ENCODE peak calls at places on chromosomes 2 and 18, in five cellular contexts. W is astrocyte, I is fibroblast of pulmonary artery, V is endothelial cell of umbilical vein, P is mammary epithelial cell. B is an unnamed sample.

GRCh38 chr2:206154197-206154596 is 5.0 kb downstream of the NDUFS1 start:
- DNase-seq in W (no peak), I (peak), V (no peak), P (no peak), B (peak)

GRCh38 chr2:33477473-33478468 is 1.3 kb downstream of the RASGRP3 start:
- DNase-seq in W (no peak), I (no peak), V (peak), P (no peak), B (no peak)

GRCh38 chr2:58448065-58448507 is 207.0 kb upstream of the FANCL start:
- DNase-seq in W (peak), I (peak), V (peak), P (peak), B (peak)

GRCh38 chr2:12819098-12819465 is 102.3 kb downstream of the TRIB2 start:
- DNase-seq in W (peak), I (peak), V (peak), P (peak), B (peak)

GRCh38 chr18:31070206-31070605 is 27.7 kb upstream of the DSC3 start:
- DNase-seq in W (peak), I (peak), V (no peak), P (peak), B (no peak)

GRCh38 chr2:207256476-207257207 is 90.9 kb upstream of the KLF7 start:
- DNase-seq in W (peak), I (peak), V (no peak), P (no peak), B (peak)

GRCh38 chr2:119240311-119241204 is 16.9 kb downstream of the STEAP3 start:
- DNase-seq in W (peak), I (peak), V (no peak), P (peak), B (peak)

GRCh38 chr2:216319771-216320170 is 52.5 kb downstream of the MARCHF4 start:
- DNase-seq in W (no peak), I (peak), V (no peak), P (no peak), B (peak)

GRCh38 chr18:25278415-25278814 is 73.6 kb downstream of the ZNF521 start:
- DNase-seq in W (no peak), I (no peak), V (peak), P (no peak), B (no peak)

GRCh38 chr2:128777091-128778045 is 458.7 kb upstream of the HS6ST1 start:
- DNase-seq in W (no peak), I (no peak), V (no peak), P (no peak), B (no peak)

GRCh38 chr2:127545189-127545588 is 9.7 kb downstream of the MYO7B start:
- DNase-seq in W (no peak), I (no peak), V (no peak), P (no peak), B (no peak)

GRCh38 chr2:27428213-27428977 is at the start of gene NRBP1:
- DNase-seq in W (peak), I (peak), V (peak), P (peak), B (peak)

GRCh38 chr2:48448274-48449061 is 81.5 kb upstream of the STON1 start:
- DNase-seq in W (peak), I (peak), V (no peak), P (peak), B (peak)

GRCh38 chr2:11753452-11753885 is 7.0 kb downstream of the LPIN1 start:
- DNase-seq in W (peak), I (no peak), V (peak), P (peak), B (no peak)

GRCh38 chr2:168320267-168320666 is 72.9 kb upstream of the STK39 start:
- DNase-seq in W (no peak), I (no peak), V (no peak), P (peak), B (no peak)

GRCh38 chr18:75088021-75088506 is 120.9 kb downstream of the PTGR3 start:
- DNase-seq in W (no peak), I (no peak), V (no peak), P (no peak), B (no peak)

GRCh38 chr2:23745726-23746105 is 181.2 kb downstream of the ATAD2B start:
- DNase-seq in W (peak), I (peak), V (peak), P (peak), B (peak)

GRCh38 chr2:43233218-43234212 is 7.1 kb upstream of the ZFP36L2 start:
- DNase-seq in W (no peak), I (no peak), V (no peak), P (no peak), B (no peak)

GRCh38 chr18:10301831-10302483 is 152.5 kb upstream of the APCDD1 start:
- DNase-seq in W (no peak), I (no peak), V (no peak), P (no peak), B (no peak)

GRCh38 chr2:85273732-85274731 is 53.8 kb downstream of the TGOLN2 start:
- DNase-seq in W (peak), I (peak), V (peak), P (peak), B (peak)

GRCh38 chr2:19020144-19021099 is 338.0 kb downstream of the OSR1 start:
- DNase-seq in W (no peak), I (no peak), V (no peak), P (no peak), B (no peak)

GRCh38 chr18:32956591-32957310 is 183.9 kb upstream of the KLHL14 start:
- DNase-seq in W (peak), I (peak), V (peak), P (peak), B (peak)

GRCh38 chr2:170571612-170572011 is 143.5 kb upstream of the SP5 start:
- DNase-seq in W (no peak), I (no peak), V (no peak), P (no peak), B (no peak)

GRCh38 chr18:44098551-44099098 is 582.1 kb upstream of the SETBP1 start:
- DNase-seq in W (peak), I (peak), V (peak), P (peak), B (peak)

GRCh38 chr2:83143946-83144345 is 1315.1 kb downstream of the SUCLG1 start:
- DNase-seq in W (no peak), I (no peak), V (no peak), P (no peak), B (no peak)

GRCh38 chr2:145845923-145846322 is 1326.0 kb upstream of the ZEB2 start:
- DNase-seq in W (no peak), I (no peak), V (no peak), P (no peak), B (no peak)

GRCh38 chr2:38930600-38930999 is 40.9 kb downstream of the ARHGEF33 start:
- DNase-seq in W (no peak), I (no peak), V (no peak), P (no peak), B (no peak)

GRCh38 chr18:46334200-46334553 is 230.0 kb downstream of the HAUS1 start:
- DNase-seq in W (no peak), I (no peak), V (no peak), P (no peak), B (no peak)
- H3K4me3 ChIP-seq in W (peak), I (peak), V (no peak), P (peak), B (peak)

DNA sequence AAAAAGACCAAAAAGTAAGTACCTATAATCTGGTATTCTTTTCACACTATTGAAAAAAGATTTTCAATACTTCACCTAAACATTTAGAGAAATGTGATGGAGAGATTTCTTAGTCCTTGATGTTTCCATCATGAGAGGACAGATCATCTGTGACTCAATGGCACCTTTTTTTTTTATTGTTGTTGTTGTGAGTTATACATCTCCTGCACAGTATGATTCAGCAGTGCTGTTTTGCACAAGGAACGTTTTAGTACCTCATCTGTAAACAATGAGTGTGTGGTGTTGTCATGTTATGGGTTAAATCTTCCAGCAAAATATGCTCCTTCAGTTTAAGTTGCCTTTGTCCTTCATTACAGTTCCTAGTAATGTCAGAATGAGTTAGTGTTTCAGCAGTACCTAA is 2.2 kb downstream of the KIAA1328 start:
- DNase-seq in W (no peak), I (no peak), V (peak), P (peak), B (no peak)
- H3K4me3 ChIP-seq in W (no peak), I (no peak), V (no peak), P (no peak), B (no peak)

GRCh38 chr2:231133365-231134114 is 8.7 kb upstream of the HTR2B start:
- DNase-seq in W (no peak), I (peak), V (no peak), P (no peak), B (peak)
- H3K4me3 ChIP-seq in W (no peak), I (no peak), V (no peak), P (no peak), B (no peak)

GRCh38 chr2:172083725-172084483 is 1.4 kb upstream of the DLX1 start:
- DNase-seq in W (no peak), I (no peak), V (peak), P (no peak), B (no peak)

GRCh38 chr2:172081248-172082022 is 3.9 kb upstream of the DLX1 start:
- DNase-seq in W (no peak), I (no peak), V (no peak), P (no peak), B (no peak)

GRCh38 chr2:172082944-172083718 is 2.2 kb upstream of the DLX1 start:
- DNase-seq in W (no peak), I (no peak), V (peak), P (no peak), B (no peak)

GRCh38 chr2:172080641-172081230 is 4.6 kb upstream of the DLX1 start:
- DNase-seq in W (no peak), I (no peak), V (no peak), P (no peak), B (no peak)

GRCh38 chr2:172082105-172082943 is 3.0 kb upstream of the DLX1 start:
- DNase-seq in W (no peak), I (no peak), V (no peak), P (no peak), B (no peak)
- H3K4me3 ChIP-seq in W (no peak), I (no peak), V (no peak), P (no peak), B (no peak)

DNA sequence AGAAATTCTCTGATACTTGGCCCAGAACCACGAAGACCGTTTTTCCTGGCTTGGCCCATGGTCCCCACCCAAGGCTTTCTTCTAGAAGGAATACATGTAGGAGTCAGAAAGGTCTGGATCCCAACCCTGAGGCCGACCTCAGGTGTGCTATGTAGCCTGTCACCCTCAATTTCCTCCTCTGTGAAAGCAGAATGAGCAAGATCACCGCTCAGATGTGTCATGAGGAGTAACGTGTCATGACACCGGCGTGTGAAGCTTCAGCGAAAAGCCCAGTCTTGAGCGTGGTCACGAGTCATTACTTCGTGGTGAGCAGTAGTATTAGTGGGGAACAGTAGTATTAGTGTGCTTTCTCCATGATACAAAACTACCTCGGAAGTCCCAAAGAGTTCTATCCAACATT is 103.4 kb downstream of the ALPK2 start:
- DNase-seq in W (peak), I (no peak), V (no peak), P (peak), B (peak)
- H3K4me3 ChIP-seq in W (no peak), I (no peak), V (no peak), P (no peak), B (no peak)

GRCh38 chr2:60483400-60483799 is 70.1 kb downstream of the BCL11A start:
- DNase-seq in W (peak), I (peak), V (no peak), P (no peak), B (peak)

GRCh38 chr2:60486067-60486466 is 67.4 kb downstream of the BCL11A start:
- DNase-seq in W (no peak), I (no peak), V (no peak), P (no peak), B (no peak)

GRCh38 chr2:60485550-60485949 is 67.9 kb downstream of the BCL11A start:
- DNase-seq in W (no peak), I (no peak), V (no peak), P (no peak), B (no peak)

GRCh38 chr2:60485055-60485454 is 68.4 kb downstream of the BCL11A start:
- DNase-seq in W (no peak), I (no peak), V (no peak), P (no peak), B (no peak)

GRCh38 chr2:60484080-60484737 is 69.2 kb downstream of the BCL11A start:
- DNase-seq in W (peak), I (peak), V (no peak), P (no peak), B (peak)
- H3K4me3 ChIP-seq in W (peak), I (no peak), V (no peak), P (no peak), B (no peak)

DNA sequence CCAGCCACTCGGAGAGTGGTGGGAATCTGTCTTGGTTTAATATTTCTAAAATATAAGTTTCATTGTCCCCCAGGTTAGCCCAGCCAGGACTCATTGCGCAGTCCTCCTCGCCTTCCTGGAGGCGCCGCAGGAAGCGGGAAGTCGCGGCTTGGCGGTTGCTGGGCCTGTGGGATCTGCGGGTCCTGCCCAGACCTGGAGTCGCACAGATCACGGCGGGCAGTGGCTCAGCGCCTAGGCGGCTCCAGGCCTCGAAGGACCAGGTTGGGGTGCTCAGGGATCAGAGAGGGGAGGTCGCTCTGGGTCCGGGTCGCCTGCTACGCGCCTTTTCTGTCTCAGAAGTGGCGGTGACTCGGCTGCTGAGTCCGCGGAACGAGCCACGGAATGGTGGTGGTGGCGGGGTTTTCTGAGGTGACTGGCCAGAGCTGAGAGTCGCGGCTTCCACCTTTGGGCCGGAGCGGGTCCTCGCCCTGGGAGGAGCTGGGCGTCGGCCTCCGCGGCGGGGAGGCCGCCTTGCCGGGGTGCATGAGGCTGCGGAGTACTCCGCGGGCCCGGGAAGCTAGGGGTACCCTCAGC is 2.7 kb downstream of the HOXD3 start:
- DNase-seq in W (no peak), I (no peak), V (no peak), P (no peak), B (no peak)
- H3K4me3 ChIP-seq in W (peak), I (no peak), V (no peak), P (no peak), B (no peak)

DNA sequence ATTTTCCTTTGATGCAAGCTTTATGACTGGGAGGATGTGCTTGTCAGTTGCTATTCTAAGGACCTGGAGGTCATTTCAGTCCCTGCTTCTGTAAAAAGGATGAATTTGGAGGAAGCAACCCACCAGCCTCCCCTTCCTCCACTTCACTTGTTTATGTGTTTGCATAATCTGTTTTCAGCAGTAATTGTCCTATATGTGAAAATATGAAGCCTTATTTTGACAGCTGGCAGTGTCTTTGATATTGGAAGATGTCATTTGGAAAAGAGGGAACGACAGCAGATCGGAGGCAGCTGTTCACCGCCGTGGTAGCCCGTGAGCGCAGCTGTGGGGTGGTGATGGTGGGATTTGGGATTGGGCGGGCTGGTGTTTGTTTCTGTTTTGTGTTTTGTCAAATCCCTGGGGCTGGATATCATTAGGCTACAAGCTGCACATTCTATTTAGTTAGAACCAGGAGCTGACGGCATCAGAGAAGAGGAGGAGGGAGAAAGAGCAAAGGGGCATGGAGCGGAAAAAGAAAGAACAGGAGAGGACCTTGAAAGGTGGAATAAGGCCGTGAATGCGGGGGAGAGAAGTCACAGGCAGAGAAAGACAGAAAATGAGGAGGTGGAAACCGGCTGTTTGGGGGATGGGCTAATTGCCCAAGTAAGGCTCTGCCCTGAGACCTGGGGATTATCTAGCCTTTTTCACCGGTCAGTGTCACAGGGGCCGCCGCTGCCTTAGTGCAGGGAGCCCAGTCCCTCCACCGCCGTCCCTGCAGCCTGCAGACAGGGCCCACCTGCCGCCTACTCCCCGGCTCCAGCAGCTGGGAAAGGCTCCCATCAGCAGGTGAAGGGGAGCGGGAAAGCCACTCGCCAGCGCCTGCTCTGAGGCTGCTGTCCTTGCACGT is 87.9 kb downstream of the ZCCHC2 start:
- DNase-seq in W (no peak), I (no peak), V (no peak), P (no peak), B (no peak)
- H3K4me3 ChIP-seq in W (peak), I (peak), V (no peak), P (no peak), B (peak)

GRCh38 chr2:162839419-162839818 is 852 bp upstream of the KCNH7 start:
- DNase-seq in W (no peak), I (no peak), V (no peak), P (no peak), B (no peak)
- H3K4me3 ChIP-seq in W (peak), I (no peak), V (no peak), P (no peak), B (no peak)

DNA sequence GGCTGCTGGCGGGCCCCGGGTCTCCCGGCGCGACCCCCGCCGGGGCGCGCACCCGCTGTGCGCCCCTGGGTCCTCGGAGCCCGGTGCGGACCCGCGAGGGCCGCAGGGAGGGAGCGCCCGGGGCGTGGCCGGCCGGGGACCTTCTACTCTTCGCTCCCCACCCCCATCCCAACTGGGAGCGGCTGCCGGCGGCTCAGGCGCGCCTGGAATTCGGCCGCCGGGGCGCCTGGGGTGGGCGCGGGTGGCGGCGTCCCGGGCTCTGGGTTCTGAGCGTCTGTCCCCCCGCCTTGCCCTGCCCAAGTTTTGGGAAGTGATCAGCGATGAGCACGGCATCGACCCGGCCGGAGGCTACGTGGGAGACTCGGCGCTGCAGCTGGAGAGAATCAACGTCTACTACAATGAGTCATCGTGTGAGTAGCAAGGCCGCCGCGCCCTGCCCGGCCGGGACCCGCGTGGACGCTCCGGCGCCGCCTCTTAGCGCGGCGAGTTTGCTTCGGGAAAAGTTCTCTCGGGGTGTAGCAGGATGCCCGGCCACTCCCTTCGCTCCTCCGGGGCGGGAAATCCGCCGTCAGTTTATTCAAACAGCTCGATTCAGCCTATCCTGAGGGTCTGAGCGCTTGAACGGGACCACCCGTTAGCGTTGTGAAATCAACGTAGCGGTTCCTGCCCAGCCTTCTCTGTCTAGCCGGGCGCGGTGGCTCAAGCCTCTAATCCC is 502 bp downstream of the TUBB6 start:
- DNase-seq in W (peak), I (peak), V (peak), P (peak), B (peak)
- H3K4me3 ChIP-seq in W (peak), I (peak), V (peak), P (peak), B (peak)